ENCODE peak calls at places on chromosomes 7 and 10, in seven cellular contexts. One of them, this sample, is unnamed.

GRCh38 chr10:14325325-14325955 is 5.3 kb downstream of the FRMD4A start:
- DNase-seq in CD8-positive, alpha-beta T cell: peak; percentile 30
- DNase-seq in HS-5: no peak
- DNase-seq in naive thymus-derived CD8-positive, alpha-beta T cell: peak; percentile 37
- DNase-seq in adipocyte: peak; percentile 1
- DNase-seq in upper lobe of right lung: no peak
- DNase-seq in activated CD4-positive, alpha-beta T cell treated with anti-CD3 and anti-CD28 coated beads for 24 hours: peak; percentile 45
- DNase-seq in this sample: peak; percentile 44

GRCh38 chr10:34206602-34207268 is 608.4 kb downstream of the PARD3 start:
- DNase-seq in CD8-positive, alpha-beta T cell: no peak
- DNase-seq in HS-5: no peak
- DNase-seq in naive thymus-derived CD8-positive, alpha-beta T cell: no peak
- DNase-seq in adipocyte: no peak
- DNase-seq in upper lobe of right lung: no peak
- DNase-seq in activated CD4-positive, alpha-beta T cell treated with anti-CD3 and anti-CD28 coated beads for 24 hours: no peak
- DNase-seq in this sample: no peak

GRCh38 chr7:26858229-26858568 is 6.2 kb downstream of the SKAP2 start:
- DNase-seq in CD8-positive, alpha-beta T cell: no peak
- DNase-seq in HS-5: no peak
- DNase-seq in naive thymus-derived CD8-positive, alpha-beta T cell: no peak
- DNase-seq in adipocyte: no peak
- DNase-seq in upper lobe of right lung: no peak
- DNase-seq in activated CD4-positive, alpha-beta T cell treated with anti-CD3 and anti-CD28 coated beads for 24 hours: no peak
- DNase-seq in this sample: peak; percentile 7

GRCh38 chr7:12360948-12361347 is 42.7 kb downstream of the VWDE start:
- DNase-seq in CD8-positive, alpha-beta T cell: no peak
- DNase-seq in HS-5: no peak
- DNase-seq in naive thymus-derived CD8-positive, alpha-beta T cell: no peak
- DNase-seq in adipocyte: no peak
- DNase-seq in upper lobe of right lung: no peak
- DNase-seq in activated CD4-positive, alpha-beta T cell treated with anti-CD3 and anti-CD28 coated beads for 24 hours: no peak
- DNase-seq in this sample: no peak

GRCh38 chr7:47453093-47454056 is 128.5 kb downstream of the TNS3 start:
- DNase-seq in CD8-positive, alpha-beta T cell: no peak
- DNase-seq in HS-5: peak; percentile 93
- DNase-seq in naive thymus-derived CD8-positive, alpha-beta T cell: no peak
- DNase-seq in adipocyte: peak; percentile 93
- DNase-seq in upper lobe of right lung: peak; percentile 86
- DNase-seq in activated CD4-positive, alpha-beta T cell treated with anti-CD3 and anti-CD28 coated beads for 24 hours: no peak
- DNase-seq in this sample: no peak

GRCh38 chr7:16393862-16394422 is 27.4 kb downstream of the CRPPA start:
- DNase-seq in CD8-positive, alpha-beta T cell: no peak
- DNase-seq in HS-5: no peak
- DNase-seq in naive thymus-derived CD8-positive, alpha-beta T cell: no peak
- DNase-seq in adipocyte: no peak
- DNase-seq in upper lobe of right lung: no peak
- DNase-seq in activated CD4-positive, alpha-beta T cell treated with anti-CD3 and anti-CD28 coated beads for 24 hours: no peak
- DNase-seq in this sample: no peak

GRCh38 chr10:110648743-110649651 is 4.9 kb downstream of the RBM20 start:
- DNase-seq in CD8-positive, alpha-beta T cell: no peak
- DNase-seq in HS-5: no peak
- DNase-seq in naive thymus-derived CD8-positive, alpha-beta T cell: no peak
- DNase-seq in adipocyte: no peak
- DNase-seq in upper lobe of right lung: no peak
- DNase-seq in activated CD4-positive, alpha-beta T cell treated with anti-CD3 and anti-CD28 coated beads for 24 hours: no peak
- DNase-seq in this sample: no peak

GRCh38 chr10:28312572-28312971 is 9.7 kb upstream of the MPP7 start:
- DNase-seq in CD8-positive, alpha-beta T cell: no peak
- DNase-seq in HS-5: no peak
- DNase-seq in naive thymus-derived CD8-positive, alpha-beta T cell: no peak
- DNase-seq in adipocyte: no peak
- DNase-seq in upper lobe of right lung: no peak
- DNase-seq in activated CD4-positive, alpha-beta T cell treated with anti-CD3 and anti-CD28 coated beads for 24 hours: no peak
- DNase-seq in this sample: no peak

GRCh38 chr10:71381611-71382010 is 15.1 kb upstream of the CDH23 start:
- DNase-seq in CD8-positive, alpha-beta T cell: no peak
- DNase-seq in HS-5: no peak
- DNase-seq in naive thymus-derived CD8-positive, alpha-beta T cell: no peak
- DNase-seq in adipocyte: no peak
- DNase-seq in upper lobe of right lung: no peak
- DNase-seq in activated CD4-positive, alpha-beta T cell treated with anti-CD3 and anti-CD28 coated beads for 24 hours: no peak
- DNase-seq in this sample: no peak

GRCh38 chr10:72068901-72069446 is 19.4 kb downstream of the SPOCK2 start:
- DNase-seq in CD8-positive, alpha-beta T cell: no peak
- DNase-seq in HS-5: no peak
- DNase-seq in naive thymus-derived CD8-positive, alpha-beta T cell: no peak
- DNase-seq in adipocyte: no peak
- DNase-seq in upper lobe of right lung: no peak
- DNase-seq in activated CD4-positive, alpha-beta T cell treated with anti-CD3 and anti-CD28 coated beads for 24 hours: no peak
- DNase-seq in this sample: no peak

GRCh38 chr7:127091620-127092019 is 161.1 kb downstream of the GRM8 start:
- DNase-seq in CD8-positive, alpha-beta T cell: no peak
- DNase-seq in HS-5: no peak
- DNase-seq in naive thymus-derived CD8-positive, alpha-beta T cell: no peak
- DNase-seq in adipocyte: no peak
- DNase-seq in upper lobe of right lung: no peak
- DNase-seq in activated CD4-positive, alpha-beta T cell treated with anti-CD3 and anti-CD28 coated beads for 24 hours: no peak
- DNase-seq in this sample: no peak

GRCh38 chr7:150668472-150668911 is 17.0 kb upstream of the GIMAP2 start:
- DNase-seq in CD8-positive, alpha-beta T cell: peak; percentile 60
- DNase-seq in HS-5: no peak
- DNase-seq in naive thymus-derived CD8-positive, alpha-beta T cell: peak; percentile 54
- DNase-seq in adipocyte: no peak
- DNase-seq in upper lobe of right lung: no peak
- DNase-seq in activated CD4-positive, alpha-beta T cell treated with anti-CD3 and anti-CD28 coated beads for 24 hours: no peak
- DNase-seq in this sample: no peak

GRCh38 chr7:70711441-70711840 is 420.5 kb upstream of the GALNT17 start:
- DNase-seq in CD8-positive, alpha-beta T cell: no peak
- DNase-seq in HS-5: no peak
- DNase-seq in naive thymus-derived CD8-positive, alpha-beta T cell: no peak
- DNase-seq in adipocyte: no peak
- DNase-seq in upper lobe of right lung: no peak
- DNase-seq in activated CD4-positive, alpha-beta T cell treated with anti-CD3 and anti-CD28 coated beads for 24 hours: no peak
- DNase-seq in this sample: no peak

GRCh38 chr7:130489140-130489967 is 2.5 kb upstream of the MEST start:
- DNase-seq in CD8-positive, alpha-beta T cell: no peak
- DNase-seq in HS-5: no peak
- DNase-seq in naive thymus-derived CD8-positive, alpha-beta T cell: no peak
- DNase-seq in adipocyte: peak; percentile 35
- DNase-seq in upper lobe of right lung: no peak
- DNase-seq in activated CD4-positive, alpha-beta T cell treated with anti-CD3 and anti-CD28 coated beads for 24 hours: no peak
- DNase-seq in this sample: no peak

GRCh38 chr10:120582753-120583152 is 125.7 kb downstream of the PLPP4 start:
- DNase-seq in CD8-positive, alpha-beta T cell: no peak
- DNase-seq in HS-5: no peak
- DNase-seq in naive thymus-derived CD8-positive, alpha-beta T cell: no peak
- DNase-seq in adipocyte: no peak
- DNase-seq in upper lobe of right lung: no peak
- DNase-seq in activated CD4-positive, alpha-beta T cell treated with anti-CD3 and anti-CD28 coated beads for 24 hours: no peak
- DNase-seq in this sample: no peak

GRCh38 chr7:87534072-87534471 is 58.6 kb upstream of the ABCB4 start:
- DNase-seq in CD8-positive, alpha-beta T cell: no peak
- DNase-seq in HS-5: no peak
- DNase-seq in naive thymus-derived CD8-positive, alpha-beta T cell: no peak
- DNase-seq in adipocyte: no peak
- DNase-seq in upper lobe of right lung: no peak
- DNase-seq in activated CD4-positive, alpha-beta T cell treated with anti-CD3 and anti-CD28 coated beads for 24 hours: no peak
- DNase-seq in this sample: no peak

GRCh38 chr10:131047501-131047900 is 264.0 kb downstream of the TCERG1L start:
- DNase-seq in CD8-positive, alpha-beta T cell: no peak
- DNase-seq in HS-5: no peak
- DNase-seq in naive thymus-derived CD8-positive, alpha-beta T cell: no peak
- DNase-seq in adipocyte: no peak
- DNase-seq in upper lobe of right lung: no peak
- DNase-seq in activated CD4-positive, alpha-beta T cell treated with anti-CD3 and anti-CD28 coated beads for 24 hours: no peak
- DNase-seq in this sample: no peak

GRCh38 chr7:115306541-115306940 is 384.6 kb downstream of the MDFIC start:
- DNase-seq in CD8-positive, alpha-beta T cell: no peak
- DNase-seq in HS-5: no peak
- DNase-seq in naive thymus-derived CD8-positive, alpha-beta T cell: no peak
- DNase-seq in adipocyte: no peak
- DNase-seq in upper lobe of right lung: no peak
- DNase-seq in activated CD4-positive, alpha-beta T cell treated with anti-CD3 and anti-CD28 coated beads for 24 hours: no peak
- DNase-seq in this sample: no peak

This sample was measured in iPS-NIHi11.